ENCODE peak calls at places on chromosomes 3 and 15, in seven cellular contexts. L is body of pancreas, R is esophagus muscularis mucosa, I is IMR-90, G is Peyer's patch, P is SK-N-SH, W is psoas muscle. T is an unnamed sample.

GRCh38 chr15:32909431-32909830 is 191.6 kb downstream of the GREM1 start:
- DNase-seq in I (peak; percentile 83), W (no peak), P (no peak), R (no peak), L (no peak), G (no peak), T (no peak)

GRCh38 chr3:9047465-9048346 is 84.4 kb upstream of the RAD18 start:
- DNase-seq in I (no peak), P (no peak), R (no peak), W (no peak), G (no peak), L (no peak), T (peak; percentile 24)

GRCh38 chr15:92073044-92073785 is 219.7 kb downstream of the SLCO3A1 start:
- DNase-seq in G (no peak), R (no peak), I (peak; percentile 41), W (no peak), L (no peak), P (no peak), T (no peak)

GRCh38 chr3:27796365-27796875 is 74.3 kb upstream of the EOMES start:
- DNase-seq in G (no peak), W (no peak), I (no peak), R (peak; percentile 57), P (no peak), L (no peak), T (no peak)

GRCh38 chr3:112653881-112654300 is 12.9 kb upstream of the CCDC80 start:
- DNase-seq in P (no peak), I (peak; percentile 98), W (no peak), R (no peak), G (no peak), L (no peak), T (no peak)

GRCh38 chr3:127762077-127762786 is 60.1 kb downstream of the MGLL start:
- DNase-seq in I (no peak), L (no peak), W (no peak), P (no peak), G (peak; percentile 22), R (no peak), T (peak; percentile 51)

GRCh38 chr3:43995078-43995928 is 246.4 kb upstream of the TOPAZ1 start:
- DNase-seq in I (no peak), G (peak; percentile 45), R (no peak), P (peak; percentile 80), L (no peak), W (no peak), T (no peak)

GRCh38 chr15:63970723-63971426 is 75.4 kb downstream of the DAPK2 start:
- DNase-seq in W (no peak), R (no peak), G (no peak), L (no peak), P (no peak), I (no peak), T (no peak)

GRCh38 chr3:13406200-13406599 is 13.9 kb downstream of the NUP210 start:
- DNase-seq in P (no peak), I (no peak), G (no peak), R (no peak), W (no peak), L (no peak), T (no peak)

GRCh38 chr3:191005790-191006189 is 143.3 kb upstream of the GMNC start:
- DNase-seq in I (no peak), W (no peak), G (no peak), R (no peak), P (no peak), L (no peak), T (no peak)

GRCh38 chr15:41882689-41883483 is 11.0 kb downstream of the SPTBN5 start:
- DNase-seq in L (peak; percentile 41), W (no peak), R (no peak), I (no peak), P (no peak), G (no peak), T (no peak)

GRCh38 chr3:130971208-130971607 is 55.4 kb downstream of the ASTE1 start:
- DNase-seq in L (no peak), R (no peak), P (no peak), W (no peak), I (peak; percentile 58), G (no peak), T (no peak)

GRCh38 chr15:101620645-101621044 is 31.5 kb downstream of the TM2D3 start:
- DNase-seq in W (no peak), I (no peak), L (no peak), P (no peak), R (peak; percentile 57), G (no peak), T (no peak)

GRCh38 chr15:60397772-60398445 is at the start of gene ANXA2:
- DNase-seq in W (peak; percentile 91), R (peak; percentile 95), L (peak; percentile 84), I (peak; percentile 84), P (peak; percentile 85), G (peak; percentile 80), T (peak; percentile 92)

GRCh38 chr3:134666466-134666865 is 15.6 kb upstream of the KY start:
- DNase-seq in R (no peak), P (no peak), L (no peak), G (no peak), W (peak; percentile 45), I (peak; percentile 51), T (no peak)

GRCh38 chr3:13548696-13549512 is at the start of gene FBLN2:
- DNase-seq in W (peak; percentile 66), L (peak; percentile 47), P (peak; percentile 99), I (no peak), G (no peak), R (no peak), T (peak; percentile 15)

DNA sequence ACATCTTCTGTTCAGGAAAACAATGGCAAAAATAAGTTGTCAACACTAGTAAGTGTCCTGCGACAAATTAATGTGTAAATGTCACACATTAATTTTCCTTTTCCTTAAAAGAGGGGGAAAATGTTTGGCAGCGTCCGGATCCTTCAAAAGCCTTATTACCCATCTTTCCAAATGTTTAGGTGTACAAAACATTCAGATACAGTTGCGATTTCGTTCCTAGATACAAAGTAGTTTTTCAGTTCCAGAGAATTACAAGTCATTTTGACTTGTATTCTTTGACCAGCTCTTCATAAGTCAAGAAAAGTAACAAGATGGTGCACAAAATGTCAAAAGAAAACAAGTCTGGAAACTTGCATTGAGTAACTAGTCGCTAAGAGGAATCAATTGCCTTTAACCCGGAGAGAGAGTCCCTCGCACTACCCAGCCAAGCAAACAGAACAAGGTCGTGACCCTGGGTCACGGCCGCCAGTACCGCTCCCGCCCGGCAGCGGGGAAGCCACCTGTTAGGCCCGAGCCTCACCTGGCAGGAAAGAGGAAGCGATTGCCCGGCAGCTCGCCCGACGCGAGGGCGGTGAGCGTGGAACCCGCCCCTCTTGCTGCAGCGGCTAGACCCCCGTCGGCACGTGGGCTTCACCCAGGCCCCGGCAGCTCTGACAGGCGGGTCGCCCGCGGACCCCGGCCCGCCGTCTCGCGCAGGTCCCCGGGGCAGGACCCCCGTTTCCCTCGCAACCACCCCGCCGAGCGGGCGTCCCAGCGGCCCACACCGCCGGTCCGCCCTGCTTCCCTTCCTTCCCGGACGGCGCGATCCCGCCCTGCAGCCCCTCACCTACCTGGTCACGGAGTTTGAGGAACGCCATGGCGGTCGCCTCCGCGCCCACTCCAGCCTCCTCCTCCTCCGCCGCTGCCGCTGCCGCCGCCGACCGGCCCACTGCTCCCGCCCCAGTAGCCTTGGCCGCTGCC is 61.0 kb upstream of the ANKRD28 start:
- DNase-seq in R (no peak), G (peak; percentile 78), W (peak; percentile 34), I (no peak), P (peak; percentile 60), L (peak; percentile 84), T (peak; percentile 80)
- TF ChIP-seq CTCF in R (no peak), G (peak; percentile 42), W (peak; percentile 14), I (no peak), P (no peak), L (peak; percentile 51), T (peak; percentile 57)

GRCh38 chr3:143974877-143975238 is 3.2 kb downstream of the DIPK2A start:
- DNase-seq in R (no peak), G (no peak), L (no peak), P (no peak), I (peak; percentile 57), W (no peak), T (no peak)
- H3K4me1 ChIP-seq in R (peaks cover 4% of the 10 kb centered on the region), G (peaks cover 11% of the 10 kb centered on the region), L (peaks cover 31% of the 10 kb centered on the region), P (no peaks in the 10 kb centered on the region), I (no peaks in the 10 kb centered on the region), W (peaks cover 45% of the 10 kb centered on the region), T (peaks cover 17% of the 10 kb centered on the region)

DNA sequence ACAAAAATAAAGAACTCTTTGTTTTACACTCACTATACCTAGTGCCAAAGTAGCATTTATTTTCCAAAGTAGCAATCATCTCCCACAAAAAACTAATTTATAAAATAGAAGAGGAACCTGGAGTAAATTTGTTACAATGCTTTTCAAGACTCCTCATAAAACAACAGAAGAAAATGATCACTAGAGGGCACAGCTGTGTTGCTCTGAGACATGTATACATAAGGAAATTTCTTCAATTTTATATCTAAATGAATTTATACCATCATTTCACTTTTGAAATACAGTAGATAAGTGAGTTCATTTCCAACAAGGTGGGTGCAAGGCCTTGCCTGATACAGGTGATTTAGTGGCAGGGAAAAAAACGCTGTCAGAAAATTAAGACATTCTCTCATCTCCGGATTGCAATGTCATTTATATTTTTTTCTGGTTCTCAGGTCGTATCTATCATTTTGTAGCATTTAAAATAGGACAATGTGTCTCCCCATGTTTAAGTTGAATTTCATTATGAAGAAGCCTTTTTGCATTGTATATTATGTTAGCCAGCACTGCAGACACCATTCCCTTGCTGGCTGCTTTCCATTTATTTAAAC is 25.3 kb upstream of the ARHGEF26 start:
- DNase-seq in R (no peak), G (no peak), W (no peak), L (no peak), I (peak; percentile 55), P (no peak), T (no peak)
- TF ChIP-seq CTCF in R (peak; percentile 39), G (peak; percentile 70), W (peak; percentile 33), L (peak; percentile 51), I (peak; percentile 67), P (peak; percentile 75), T (peak; percentile 49)

GRCh38 chr3:69535613-69536012 is 149.7 kb upstream of the FRMD4B start:
- DNase-seq in R (no peak), G (no peak), P (no peak), L (no peak), I (no peak), W (no peak), T (no peak)
- H3K4me1 ChIP-seq in R (no peaks in the 10 kb centered on the region), G (no peaks in the 10 kb centered on the region), P (no peaks in the 10 kb centered on the region), L (peaks cover 8% of the 10 kb centered on the region), I (no peaks in the 10 kb centered on the region), W (no peaks in the 10 kb centered on the region), T (no peaks in the 10 kb centered on the region)

DNA sequence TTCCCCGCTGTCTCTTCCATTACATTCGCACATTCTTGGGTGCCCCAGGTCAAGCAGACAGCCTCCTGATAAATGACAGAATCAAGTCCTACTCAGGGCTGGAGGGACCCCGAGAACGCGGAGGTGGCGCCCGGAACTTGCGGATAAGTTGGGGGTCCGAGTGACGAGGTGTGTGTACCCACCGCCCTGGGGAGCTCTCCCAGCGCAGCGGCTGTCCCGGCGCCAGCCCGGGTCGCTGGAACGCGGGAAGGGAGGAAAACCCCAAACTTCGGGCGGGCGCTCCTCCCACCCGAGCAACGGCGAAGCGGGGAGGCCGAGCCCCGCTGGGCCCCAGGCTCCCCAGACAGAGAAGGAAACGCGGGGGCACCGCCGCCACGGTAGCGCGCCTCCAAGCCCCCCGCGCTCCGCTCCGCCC is 550 bp downstream of the CLN6 start:
- DNase-seq in G (peak; percentile 30), I (peak; percentile 9), R (no peak), W (no peak), P (no peak), L (no peak), T (no peak)
- TF ChIP-seq CTCF in G (no peak), I (no peak), R (no peak), W (no peak), P (no peak), L (no peak), T (no peak)

T was measured in transverse colon.